ENCODE peak calls at places on chromosome 7, in seven cellular contexts. G, W, Y, E, V, P and M are unnamed samples.

GRCh38 chr7:85185355-85186082 is 1.3 kb downstream of the SEMA3D start:
- DNase-seq in G (peak; percentile 70), W (no peak), Y (peak; percentile 20), E (peak; percentile 9), V (peak; percentile 71), P (peak; percentile 79), M (peak; percentile 74)

GRCh38 chr7:107386543-107386900 is 83.3 kb upstream of the GPR22 start:
- DNase-seq in G (no peak), W (no peak), Y (no peak), E (no peak), V (no peak), P (no peak), M (no peak)

GRCh38 chr7:134619627-134620331 is 26.9 kb upstream of the BPGM start:
- DNase-seq in G (peak; percentile 90), W (no peak), Y (no peak), E (no peak), V (no peak), P (no peak), M (no peak)

GRCh38 chr7:4783292-4783652 is 7.8 kb downstream of the AP5Z1 start:
- DNase-seq in G (no peak), W (no peak), Y (no peak), E (no peak), V (no peak), P (peak; percentile 67), M (no peak)

GRCh38 chr7:17772581-17773288 is 167.6 kb downstream of the SNX13 start:
- DNase-seq in G (no peak), W (no peak), Y (no peak), E (no peak), V (no peak), P (no peak), M (no peak)

GRCh38 chr7:122653685-122654084 is 45.2 kb downstream of the RNF133 start:
- DNase-seq in G (no peak), W (no peak), Y (no peak), E (no peak), V (no peak), P (no peak), M (no peak)

GRCh38 chr7:150983893-150984368 is 5.8 kb upstream of the KCNH2 start:
- DNase-seq in G (peak; percentile 65), W (no peak), Y (no peak), E (no peak), V (peak; percentile 78), P (no peak), M (no peak)

GRCh38 chr7:92527300-92528187 is 776 bp downstream of the PEX1 start:
- DNase-seq in G (peak; percentile 66), W (peak; percentile 26), Y (peak; percentile 43), E (peak; percentile 56), V (peak; percentile 60), P (peak; percentile 90), M (no peak)

GRCh38 chr7:105007298-105007697 is 6.7 kb upstream of the KMT2E start:
- DNase-seq in G (no peak), W (no peak), Y (no peak), E (no peak), V (no peak), P (no peak), M (no peak)

GRCh38 chr7:90256778-90257177 is 11.8 kb downstream of the CFAP69 start:
- DNase-seq in G (no peak), W (no peak), Y (no peak), E (no peak), V (no peak), P (no peak), M (no peak)

GRCh38 chr7:132531562-132531961 is 44.7 kb downstream of the PLXNA4 start:
- DNase-seq in G (no peak), W (no peak), Y (no peak), E (no peak), V (no peak), P (no peak), M (no peak)

GRCh38 chr7:28811990-28812389 is 146.1 kb downstream of the TRIL start:
- DNase-seq in G (no peak), W (no peak), Y (no peak), E (no peak), V (no peak), P (no peak), M (no peak)

GRCh38 chr7:152556013-152556412 is 119.9 kb downstream of the XRCC2 start:
- DNase-seq in G (no peak), W (no peak), Y (no peak), E (no peak), V (peak; percentile 60), P (no peak), M (no peak)

GRCh38 chr7:81162771-81163525 is 244.1 kb upstream of the SEMA3C start:
- DNase-seq in G (peak; percentile 35), W (no peak), Y (no peak), E (no peak), V (no peak), P (no peak), M (no peak)

GRCh38 chr7:75962607-75963382 is 31.6 kb downstream of the TMEM120A start:
- DNase-seq in G (no peak), W (no peak), Y (peak; percentile 64), E (no peak), V (no peak), P (peak; percentile 80), M (peak; percentile 63)

GRCh38 chr7:78280276-78280675 is 481.7 kb downstream of the PHTF2 start:
- DNase-seq in G (no peak), W (no peak), Y (no peak), E (no peak), V (no peak), P (no peak), M (no peak)

GRCh38 chr7:90211391-90212148 is at the start of gene STEAP2:
- DNase-seq in G (peak; percentile 92), W (no peak), Y (peak; percentile 93), E (peak; percentile 89), V (peak; percentile 90), P (peak; percentile 90), M (peak; percentile 89)

GRCh38 chr7:210401-210925 is 18.1 kb downstream of the FAM20C start:
- DNase-seq in G (no peak), W (no peak), Y (no peak), E (no peak), V (no peak), P (no peak), M (no peak)

GRCh38 chr7:88111136-88111748 is 108.6 kb downstream of the SRI start:
- DNase-seq in G (peak; percentile 59), W (no peak), Y (no peak), E (no peak), V (no peak), P (no peak), M (no peak)

GRCh38 chr7:14604606-14605005 is 297.9 kb downstream of the DGKB start:
- DNase-seq in G (peak; percentile 81), W (no peak), Y (no peak), E (no peak), V (no peak), P (no peak), M (no peak)

GRCh38 chr7:2033586-2034135 is 199.1 kb downstream of the MAD1L1 start:
- DNase-seq in G (no peak), W (no peak), Y (no peak), E (no peak), V (no peak), P (peak; percentile 39), M (peak; percentile 6)

GRCh38 chr7:92785923-92786322 is 50.5 kb downstream of the CDK6 start:
- DNase-seq in G (no peak), W (no peak), Y (no peak), E (no peak), V (no peak), P (no peak), M (no peak)

GRCh38 chr7:122143376-122143750 is 686 bp downstream of the AASS start:
- DNase-seq in G (no peak), W (no peak), Y (peak; percentile 56), E (peak; percentile 9), V (no peak), P (peak; percentile 79), M (peak; percentile 21)

GRCh38 chr7:45417735-45418134 is 156.4 kb upstream of the ADCY1 start:
- DNase-seq in G (no peak), W (no peak), Y (no peak), E (no peak), V (no peak), P (no peak), M (no peak)
- TF ChIP-seq CTCF in G (no peak), W (no peak), Y (no peak), E (no peak), V (no peak), P (no peak), M (no peak)

GRCh38 chr7:117251687-117252086 is 71.2 kb downstream of the WNT2 start:
- DNase-seq in G (no peak), W (no peak), Y (no peak), E (no peak), V (no peak), P (no peak), M (no peak)
- H3K4me1 ChIP-seq in G (no peaks in the 10 kb centered on the region), W (no peaks in the 10 kb centered on the region), Y (no peaks in the 10 kb centered on the region), E (no peaks in the 10 kb centered on the region), V (no peaks in the 10 kb centered on the region), P (no peaks in the 10 kb centered on the region), M (peaks cover 20% of the 10 kb centered on the region)

GRCh38 chr7:45233249-45233775 is 75.7 kb downstream of the RAMP3 start:
- DNase-seq in G (no peak), W (no peak), Y (no peak), E (no peak), V (no peak), P (no peak), M (no peak)
- H3K27ac ChIP-seq in G (no peak overlapping the region), W (no peak overlapping the region), Y (no peak overlapping the region), E (no peak overlapping the region), V (no peak overlapping the region), P (no peak overlapping the region), M (no peak overlapping the region)

DNA sequence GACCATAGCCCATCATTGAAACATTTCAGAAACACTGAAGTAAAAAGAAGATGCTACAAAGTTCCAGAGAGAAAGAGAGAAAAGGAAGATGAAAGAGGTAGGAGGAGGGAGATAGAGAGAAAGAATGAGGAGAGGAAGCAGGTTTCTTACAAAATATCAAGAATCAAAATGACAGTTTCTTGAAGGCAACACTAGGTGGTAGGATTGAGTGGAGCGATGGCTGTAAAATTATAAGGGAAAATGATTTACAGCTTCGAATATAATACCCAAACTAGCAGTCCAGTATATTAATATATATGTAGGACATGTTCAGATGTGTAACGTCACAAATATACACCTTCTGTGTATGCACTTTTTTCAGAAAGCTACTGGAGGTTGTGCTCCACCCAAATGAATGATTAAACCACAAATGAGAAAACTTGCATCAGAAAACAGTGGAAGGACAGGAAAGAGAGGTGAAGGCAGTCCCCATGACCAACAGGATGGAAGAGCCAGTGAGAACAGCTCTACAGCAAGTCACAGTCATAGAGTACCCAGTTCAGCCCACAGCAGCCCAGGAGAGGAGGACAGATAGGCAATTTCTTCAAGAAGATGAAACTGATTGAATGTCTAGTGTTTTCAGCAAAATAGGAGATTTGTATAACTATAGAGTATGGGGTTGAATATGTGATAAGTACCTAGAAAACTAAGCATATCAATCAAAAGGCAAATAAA is 151.5 kb upstream of the TARP start:
- DNase-seq in G (peak; percentile 9), W (no peak), Y (no peak), E (no peak), V (no peak), P (no peak), M (no peak)
- TF ChIP-seq CTCF in G (peak; percentile 37), W (no peak), Y (no peak), E (no peak), V (peak; percentile 17), P (no peak), M (no peak)

GRCh38 chr7:30918676-30919075 is 7.0 kb downstream of the AQP1 start:
- DNase-seq in G (no peak), W (no peak), Y (no peak), E (no peak), V (no peak), P (peak; percentile 56), M (peak; percentile 85)
- H3K4me1 ChIP-seq in G (peaks cover 41% of the 10 kb centered on the region), W (no peaks in the 10 kb centered on the region), Y (no peaks in the 10 kb centered on the region), E (peaks cover 39% of the 10 kb centered on the region), V (peaks cover 3% of the 10 kb centered on the region), P (no peaks in the 10 kb centered on the region), M (peaks cover 87% of the 10 kb centered on the region)